ENCODE peak calls at places on chromosomes 11 and 22, in four cellular contexts. A is left ventricle myocardium inferior, L is cardiac muscle cell, P is thoracic aorta. U is an unnamed sample.

GRCh38 chr22:23856721-23857605 is 712 bp upstream of the SLC2A11 start:
- DNase-seq in L (peak), A (no peak), P (no peak), U (peak)

GRCh38 chr11:13135385-13136271 is 126.5 kb downstream of the RASSF10 start:
- DNase-seq in A (no peak), L (peak), P (no peak), U (peak)

GRCh38 chr11:31788066-31788465 is 23.1 kb downstream of the PAX6 start:
- DNase-seq in A (no peak), L (no peak), P (no peak), U (no peak)

GRCh38 chr22:19554834-19555404 is 30.7 kb upstream of the CLDN5 start:
- DNase-seq in A (no peak), L (peak), P (no peak), U (no peak)

GRCh38 chr11:27331984-27332383 is 31.0 kb downstream of the CCDC34 start:
- DNase-seq in A (no peak), P (no peak), L (no peak), U (no peak)

GRCh38 chr11:9516113-9516512 is 55.3 kb downstream of the ZNF143 start:
- DNase-seq in L (no peak), A (no peak), P (no peak), U (no peak)

GRCh38 chr11:62336949-62337681 is at the start of gene ASRGL1:
- DNase-seq in L (peak), A (peak), P (peak), U (no peak)

GRCh38 chr22:50700387-50701075 is 27.9 kb downstream of the SHANK3 start:
- DNase-seq in P (no peak), A (peak), L (no peak), U (peak)

GRCh38 chr22:19796169-19796568 is 35.6 kb downstream of the TBX1 start:
- DNase-seq in A (no peak), L (no peak), P (no peak), U (no peak)

GRCh38 chr11:3165152-3165705 is at the start of gene OSBPL5:
- DNase-seq in P (no peak), L (peak), A (peak), U (peak)

GRCh38 chr22:37354271-37355069 is 72.2 kb downstream of the CYTH4 start:
- DNase-seq in A (no peak), P (no peak), L (no peak), U (no peak)

GRCh38 chr22:43320943-43321900 is 21.9 kb downstream of the SCUBE1 start:
- DNase-seq in A (no peak), P (no peak), L (no peak), U (no peak)

GRCh38 chr11:27720277-27720830 is 20.1 kb upstream of the BDNF start:
- DNase-seq in A (no peak), L (peak), P (no peak), U (no peak)

GRCh38 chr11:103735497-103736032 is 300.9 kb upstream of the DDI1 start:
- DNase-seq in A (no peak), P (no peak), L (no peak), U (no peak)

GRCh38 chr22:23118647-23119491 is 22.9 kb downstream of the RSPH14 start:
- DNase-seq in P (no peak), A (no peak), L (no peak), U (no peak)

GRCh38 chr11:60310407-60310998 is 16.6 kb upstream of the MS4A6E start:
- DNase-seq in P (no peak), L (no peak), A (no peak), U (no peak)

GRCh38 chr22:49331223-49331815 is 496.4 kb downstream of the BRD1 start:
- DNase-seq in P (no peak), A (no peak), L (no peak), U (no peak)

GRCh38 chr11:132402056-132402684 is 1031.8 kb downstream of the NTM start:
- DNase-seq in A (peak), P (no peak), L (peak), U (peak)

DNA sequence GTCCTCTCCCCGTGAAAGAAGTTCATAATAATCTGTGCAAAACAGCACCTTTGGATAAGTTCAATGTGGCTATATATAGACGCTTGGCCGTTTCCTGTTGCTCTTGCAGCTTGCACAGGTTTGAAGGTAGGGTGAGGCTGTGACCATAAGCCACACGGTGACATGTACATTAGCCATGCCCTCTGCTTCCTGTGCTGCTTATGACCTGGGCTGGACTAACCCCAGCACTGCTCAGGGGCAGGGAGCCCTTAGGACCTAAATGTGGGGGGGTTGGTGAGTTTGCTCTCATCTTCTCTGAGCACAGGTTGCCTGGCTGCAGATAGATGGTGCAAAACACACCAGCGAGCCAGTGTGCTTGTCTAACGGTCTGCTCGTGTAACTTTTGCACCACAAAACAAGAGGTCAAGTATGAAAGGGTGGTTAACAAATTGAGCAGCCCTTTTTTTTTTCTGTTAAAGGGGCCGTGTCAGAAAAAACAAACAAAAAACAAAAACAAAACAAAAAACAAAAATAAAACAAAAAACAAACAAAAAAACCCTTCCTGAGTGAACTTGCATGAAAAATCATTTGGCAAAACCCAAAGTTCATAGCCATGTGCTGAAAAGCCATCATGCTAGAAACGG is 37.3 kb downstream of the FLI1 start:
- DNase-seq in L (no peak), A (no peak), P (no peak), U (no peak)
- H3K27ac ChIP-seq in L (no peak), A (no peak), P (no peak), U (no peak)

GRCh38 chr22:45998638-45999378 is 21.8 kb upstream of the WNT7B start:
- DNase-seq in A (peak), P (no peak), L (no peak), U (no peak)

GRCh38 chr22:45995405-45996101 is 18.6 kb upstream of the WNT7B start:
- DNase-seq in L (no peak), A (no peak), P (no peak), U (no peak)

GRCh38 chr22:45997775-45998637 is 21.0 kb upstream of the WNT7B start:
- DNase-seq in P (no peak), A (peak), L (no peak), U (no peak)

GRCh38 chr22:45996241-45997076 is 19.5 kb upstream of the WNT7B start:
- DNase-seq in P (no peak), A (peak), L (no peak), U (no peak)

GRCh38 chr22:45997077-45997774 is 20.3 kb upstream of the WNT7B start:
- DNase-seq in A (peak), L (no peak), P (no peak), U (peak)
- H3K27ac ChIP-seq in A (peak), L (no peak), P (peak), U (peak)

DNA sequence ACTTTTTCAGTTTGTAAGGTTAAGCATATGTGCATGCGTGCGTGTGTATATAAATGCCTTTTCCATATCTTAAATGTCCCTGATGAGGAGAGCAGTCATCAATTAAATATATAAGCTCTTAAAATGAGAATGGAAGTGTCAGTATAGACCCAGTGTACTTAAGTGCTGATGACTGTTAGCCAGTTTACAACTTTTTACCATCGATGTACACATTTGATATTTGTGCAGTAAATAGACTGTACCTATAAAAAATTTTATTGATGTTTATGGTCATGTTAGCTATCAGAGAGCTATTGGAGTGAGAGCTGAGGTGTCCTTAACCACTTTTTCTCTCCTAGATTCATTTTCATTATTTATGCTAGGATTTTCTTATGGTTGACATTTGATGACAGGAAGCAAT is 45.4 kb downstream of the TRAF6 start:
- DNase-seq in P (no peak), A (no peak), L (no peak), U (no peak)
- H3K27ac ChIP-seq in P (no peak), A (no peak), L (no peak), U (no peak)

DNA sequence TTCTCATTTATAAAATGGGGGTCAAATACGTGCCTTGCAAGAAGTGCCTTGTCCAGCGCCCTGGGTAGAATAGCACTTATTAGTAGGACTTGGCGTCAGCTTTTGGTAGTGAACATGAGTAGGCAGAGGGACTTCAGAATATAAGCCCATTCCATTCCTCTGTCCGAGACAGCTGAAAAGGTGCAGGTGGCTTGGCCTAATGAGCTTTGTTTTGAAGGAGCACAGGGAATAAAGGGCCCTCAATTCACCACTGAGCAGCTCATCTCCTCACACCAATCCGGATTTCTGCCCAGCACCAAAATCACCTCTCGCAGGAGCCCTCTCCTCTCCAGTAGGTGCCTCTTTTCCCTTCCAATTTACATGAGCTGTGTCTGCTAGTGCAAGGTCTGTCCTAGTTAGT is 91.2 kb downstream of the DSCAML1 start:
- DNase-seq in P (no peak), A (no peak), L (no peak), U (no peak)
- H3K27ac ChIP-seq in P (no peak), A (no peak), L (no peak), U (no peak)

GRCh38 chr11:10858505-10859360 is 880 bp upstream of the ZBED5 start:
- DNase-seq in P (peak), L (peak), A (peak), U (peak)
- H3K27ac ChIP-seq in P (peak), L (peak), A (peak), U (peak)

GRCh38 chr22:39315389-39315788 is 4.0 kb downstream of the RPL3 start:
- DNase-seq in L (no peak), P (no peak), A (no peak), U (no peak)
- H3K27ac ChIP-seq in L (peak), P (no peak), A (peak), U (no peak)

GRCh38 chr11:47171856-47172255 is 4.8 kb downstream of the ARFGAP2 start:
- DNase-seq in L (no peak), P (no peak), A (no peak), U (no peak)
- H3K27ac ChIP-seq in L (no peak), P (no peak), A (peak), U (no peak)